ENCODE peak calls at places on chromosome 5, in five cellular contexts. Y is caudate nucleus; T is trophoblast cell; U is CD8-positive, alpha-beta memory T cell; H is CD4-positive, alpha-beta memory T cell. F is an unnamed sample.

GRCh38 chr5:27784317-27784716 is 745.9 kb upstream of the CDH9 start:
- DNase-seq in Y (no peak), T (no peak), U (no peak), H (no peak), F (no peak)

GRCh38 chr5:109399092-109399759 is 10.5 kb downstream of the PJA2 start:
- DNase-seq in Y (no peak), T (no peak), U (no peak), H (no peak), F (no peak)

GRCh38 chr5:124801551-124801950 is 55.1 kb upstream of the ZNF608 start:
- DNase-seq in Y (no peak), T (no peak), U (no peak), H (no peak), F (no peak)

GRCh38 chr5:34524123-34524522 is 132.0 kb upstream of the RAI14 start:
- DNase-seq in Y (no peak), T (peak; percentile 19), U (no peak), H (no peak), F (no peak)

GRCh38 chr5:81590498-81591384 is 160.2 kb downstream of the SSBP2 start:
- DNase-seq in Y (no peak), T (no peak), U (no peak), H (no peak), F (no peak)

GRCh38 chr5:133400831-133401351 is 211.4 kb downstream of the FSTL4 start:
- DNase-seq in Y (no peak), T (no peak), U (no peak), H (no peak), F (no peak)

GRCh38 chr5:88183255-88183654 is 85.4 kb downstream of the TMEM161B start:
- DNase-seq in Y (no peak), T (no peak), U (no peak), H (no peak), F (no peak)

GRCh38 chr5:124790895-124791732 is 44.7 kb upstream of the ZNF608 start:
- DNase-seq in Y (no peak), T (no peak), U (no peak), H (no peak), F (no peak)

GRCh38 chr5:128436825-128437224 is 101.2 kb downstream of the FBN2 start:
- DNase-seq in Y (no peak), T (peak; percentile 73), U (no peak), H (no peak), F (no peak)

GRCh38 chr5:127799293-127799905 is 96.2 kb downstream of the CCDC192 start:
- DNase-seq in Y (no peak), T (no peak), U (no peak), H (no peak), F (no peak)

GRCh38 chr5:134526483-134527155 is 1.1 kb downstream of the JADE2 start:
- DNase-seq in Y (peak; percentile 77), T (peak; percentile 71), U (peak; percentile 66), H (peak; percentile 61), F (peak; percentile 55)

GRCh38 chr5:149730620-149731331 is 666 bp downstream of the PPARGC1B start:
- DNase-seq in Y (no peak), T (peak; percentile 95), U (peak; percentile 75), H (peak; percentile 49), F (no peak)

GRCh38 chr5:175131432-175131831 is 312.6 kb downstream of the DRD1 start:
- DNase-seq in Y (no peak), T (peak; percentile 27), U (no peak), H (no peak), F (no peak)

GRCh38 chr5:66959668-66960067 is 236.9 kb downstream of the CD180 start:
- DNase-seq in Y (no peak), T (no peak), U (no peak), H (no peak), F (no peak)

GRCh38 chr5:146291421-146292074 is 47.1 kb upstream of the POU4F3 start:
- DNase-seq in Y (no peak), T (peak; percentile 7), U (peak; percentile 21), H (peak; percentile 30), F (no peak)

GRCh38 chr5:169956126-169956525 is 24.2 kb downstream of the INSYN2B start:
- DNase-seq in Y (no peak), T (no peak), U (no peak), H (no peak), F (no peak)

GRCh38 chr5:112684121-112684520 is 53.6 kb upstream of the APC start:
- DNase-seq in Y (no peak), T (no peak), U (no peak), H (no peak), F (no peak)

GRCh38 chr5:140587495-140587894 is 22.9 kb downstream of the SLC35A4 start:
- DNase-seq in Y (no peak), T (no peak), U (no peak), H (no peak), F (no peak)

GRCh38 chr5:756865-757345 is 27.6 kb downstream of the ZDHHC11B start:
- DNase-seq in Y (no peak), T (peak; percentile 27), U (no peak), H (peak; percentile 51), F (no peak)

GRCh38 chr5:170347022-170347421 is 42.1 kb downstream of the KCNMB1 start:
- DNase-seq in Y (no peak), T (no peak), U (no peak), H (no peak), F (no peak)

GRCh38 chr5:33764786-33765185 is 127.0 kb downstream of the ADAMTS12 start:
- DNase-seq in Y (no peak), T (no peak), U (no peak), H (no peak), F (no peak)

GRCh38 chr5:123708074-123708806 is 196.3 kb downstream of the CSNK1G3 start:
- DNase-seq in Y (no peak), T (no peak), U (no peak), H (no peak), F (no peak)

GRCh38 chr5:56229106-56229505 is 4.0 kb downstream of the ANKRD55 start:
- DNase-seq in Y (no peak), T (no peak), U (no peak), H (no peak), F (no peak)

GRCh38 chr5:98796197-98796972 is 22.9 kb downstream of the RGMB start:
- DNase-seq in Y (no peak), T (peak; percentile 18), U (peak; percentile 54), H (peak; percentile 56), F (no peak)

GRCh38 chr5:33310471-33310870 is 130.3 kb upstream of the TARS1 start:
- DNase-seq in Y (no peak), T (no peak), U (no peak), H (no peak), F (no peak)

GRCh38 chr5:76612942-76613341 is 10.3 kb downstream of the F2RL2 start:
- DNase-seq in Y (no peak), T (no peak), U (no peak), H (no peak), F (no peak)

GRCh38 chr5:171614511-171614910 is 171.1 kb upstream of the SMIM23 start:
- DNase-seq in Y (no peak), T (no peak), U (no peak), H (no peak), F (no peak)

GRCh38 chr5:78591227-78591626 is 57.3 kb downstream of the LHFPL2 start:
- DNase-seq in Y (no peak), T (no peak), U (no peak), H (no peak), F (no peak)

GRCh38 chr5:3324421-3325101 is 271.1 kb upstream of the IRX1 start:
- DNase-seq in Y (no peak), T (no peak), U (no peak), H (no peak), F (no peak)

GRCh38 chr5:60447488-60447920 is 252.5 kb downstream of the DEPDC1B start:
- DNase-seq in Y (no peak), T (no peak), U (no peak), H (no peak), F (no peak)

GRCh38 chr5:68251386-68251785 is 35.8 kb downstream of the PIK3R1 start:
- DNase-seq in Y (no peak), T (no peak), U (peak; percentile 50), H (peak; percentile 30), F (no peak)

GRCh38 chr5:140481758-140482157 is 65.7 kb upstream of the EIF4EBP3 start:
- DNase-seq in Y (no peak), T (no peak), U (no peak), H (no peak), F (no peak)

DNA sequence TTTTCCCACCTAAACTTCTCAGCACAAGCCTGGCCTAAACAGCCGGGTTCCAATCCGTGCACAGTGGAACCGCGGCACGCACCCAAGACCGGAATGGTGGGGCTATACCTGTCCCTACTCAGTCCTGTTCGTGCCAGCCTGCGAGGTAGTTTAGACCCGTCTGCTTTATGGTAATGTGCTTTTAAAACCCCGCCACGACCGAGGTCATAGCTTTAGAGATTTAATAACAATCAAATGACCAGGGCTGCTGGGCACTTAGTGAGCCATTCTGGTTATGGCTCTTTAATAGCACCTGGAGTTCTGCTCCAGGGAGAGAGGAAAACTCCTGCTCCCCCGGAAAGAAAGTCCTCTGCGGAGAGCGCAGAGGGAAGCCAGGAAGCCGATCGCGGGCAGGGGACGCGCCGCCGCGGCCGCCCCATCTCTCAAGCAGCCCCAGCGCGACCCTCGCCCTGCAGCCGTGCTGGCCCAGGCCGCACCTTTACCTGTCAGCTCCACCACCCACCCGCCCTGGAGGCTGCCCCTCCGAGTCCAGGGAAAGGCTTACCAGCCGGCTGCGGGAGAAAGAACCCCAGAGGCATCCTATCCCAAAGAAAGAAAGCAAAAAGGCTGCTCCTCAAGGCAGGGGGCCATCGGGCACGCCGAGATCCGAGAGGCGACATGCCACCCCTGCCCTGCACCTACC is 481 bp downstream of the ARL15 start:
- DNase-seq in Y (no peak), T (no peak), U (no peak), H (peak; percentile 22), F (no peak)
- H3K27ac ChIP-seq in Y (peak overlapping the region; percentile 67), T (peak overlapping the region; percentile 63), U (peak overlapping the region; percentile 88), H (peak overlapping the region; percentile 86), F (peak overlapping the region; percentile 91)

DNA sequence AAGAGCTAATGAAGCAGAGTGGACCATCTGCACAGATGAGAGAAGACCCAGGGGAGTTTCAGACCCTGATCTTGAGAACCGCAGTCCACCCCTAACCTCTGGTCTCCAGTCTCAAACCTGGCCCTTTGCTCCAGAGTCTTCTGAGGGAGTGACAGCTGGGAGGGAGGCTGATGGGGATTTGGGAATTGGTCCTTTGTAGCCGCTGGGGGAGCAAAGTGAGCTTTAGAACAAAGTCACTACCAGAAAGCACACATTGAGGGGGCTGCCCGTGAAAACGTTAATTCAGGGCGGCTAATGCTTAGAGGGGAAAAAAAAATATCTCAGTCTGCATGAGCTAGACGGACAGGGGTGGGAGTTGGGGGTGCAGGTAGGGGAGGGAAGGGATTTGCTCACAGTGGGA is 123.2 kb upstream of the RETREG1 start:
- DNase-seq in Y (no peak), T (no peak), U (no peak), H (no peak), F (no peak)
- H3K27ac ChIP-seq in Y (peak overlapping the region; percentile 67), T (no peak overlapping the region), U (no peak overlapping the region), H (no peak overlapping the region), F (no peak overlapping the region)

GRCh38 chr5:95042040-95042439 is 242.9 kb downstream of the MCTP1 start:
- DNase-seq in Y (no peak), T (no peak), U (no peak), H (no peak), F (no peak)
- H3K27ac ChIP-seq in Y (no peak overlapping the region), T (no peak overlapping the region), U (no peak overlapping the region), H (no peak overlapping the region), F (no peak overlapping the region)

DNA sequence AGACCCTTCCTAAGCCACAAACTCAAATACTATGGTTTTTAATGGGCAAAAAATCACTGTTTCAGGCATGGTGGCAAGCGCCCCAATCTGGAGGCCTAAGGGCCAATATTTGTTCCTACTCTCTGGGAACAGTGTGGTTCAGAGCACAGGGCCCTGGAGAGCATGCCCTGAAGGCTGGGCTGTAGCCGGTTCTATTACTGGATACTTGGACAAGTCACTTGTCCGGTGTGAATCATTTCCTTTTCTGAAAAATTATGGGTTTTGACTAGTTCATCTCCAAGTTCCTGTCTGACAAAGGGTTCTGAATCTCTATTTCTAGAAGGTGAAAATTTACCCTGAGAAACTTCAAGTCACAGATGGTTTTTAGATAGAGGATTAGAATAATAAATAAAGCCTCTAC is 75.0 kb downstream of the OTULIN start:
- DNase-seq in Y (no peak), T (no peak), U (no peak), H (no peak), F (no peak)
- H3K27ac ChIP-seq in Y (no peak overlapping the region), T (no peak overlapping the region), U (no peak overlapping the region), H (no peak overlapping the region), F (no peak overlapping the region)

F was measured in esophagus squamous epithelium.